ENCODE peak calls at places on chromosomes 7 and 10, in seven cellular contexts. R, F, V, W, S, G and N are unnamed samples.

GRCh38 chr7:78296689-78297371 is 498.3 kb downstream of the PHTF2 start:
- DNase-seq in R (no peak), F (peak), V (no peak), W (no peak), S (no peak), G (no peak), N (peak)

GRCh38 chr7:81233208-81233940 is 314.5 kb upstream of the SEMA3C start:
- DNase-seq in R (no peak), F (no peak), V (no peak), W (no peak), S (no peak), G (no peak), N (no peak)

GRCh38 chr7:25951414-25952276 is 200.4 kb upstream of the NFE2L3 start:
- DNase-seq in R (peak), F (peak), V (no peak), W (peak), S (no peak), G (no peak), N (peak)

GRCh38 chr10:34432589-34432988 is 382.5 kb downstream of the PARD3 start:
- DNase-seq in R (no peak), F (no peak), V (no peak), W (no peak), S (no peak), G (no peak), N (no peak)

GRCh38 chr7:129136887-129137647 is 7.4 kb upstream of the TSPAN33 start:
- DNase-seq in R (peak), F (no peak), V (no peak), W (no peak), S (peak), G (peak), N (no peak)

GRCh38 chr10:24862586-24862985 is 89.8 kb downstream of the PRTFDC1 start:
- DNase-seq in R (no peak), F (no peak), V (no peak), W (no peak), S (no peak), G (no peak), N (no peak)

GRCh38 chr10:132590752-132591121 is 53.1 kb downstream of the INPP5A start:
- DNase-seq in R (no peak), F (no peak), V (no peak), W (no peak), S (no peak), G (no peak), N (no peak)

GRCh38 chr7:150716368-150716767 is at the start of gene GIMAP1:
- DNase-seq in R (peak), F (no peak), V (no peak), W (no peak), S (no peak), G (peak), N (no peak)

GRCh38 chr7:155819186-155819585 is 6.9 kb upstream of the SHH start:
- DNase-seq in R (no peak), F (no peak), V (no peak), W (no peak), S (no peak), G (no peak), N (no peak)

GRCh38 chr10:8489823-8490222 is 435.3 kb downstream of the GATA3 start:
- DNase-seq in R (no peak), F (no peak), V (no peak), W (no peak), S (no peak), G (no peak), N (no peak)

GRCh38 chr7:106848851-106849442 is 16.1 kb upstream of the PIK3CG start:
- DNase-seq in R (no peak), F (no peak), V (peak), W (no peak), S (no peak), G (no peak), N (no peak)

GRCh38 chr7:34237493-34237849 is 332.1 kb downstream of the BMPER start:
- DNase-seq in R (no peak), F (no peak), V (no peak), W (no peak), S (no peak), G (no peak), N (no peak)

GRCh38 chr7:117873056-117873932 is at the start of gene CTTNBP2:
- DNase-seq in R (peak), F (peak), V (peak), W (peak), S (peak), G (peak), N (no peak)

GRCh38 chr7:130070900-130071622 is 727 bp downstream of the KLHDC10 start:
- DNase-seq in R (no peak), F (no peak), V (no peak), W (no peak), S (no peak), G (no peak), N (peak)

GRCh38 chr10:132708441-132708840 is 77.5 kb downstream of the NKX6-2 start:
- DNase-seq in R (no peak), F (no peak), V (no peak), W (no peak), S (no peak), G (peak), N (no peak)

GRCh38 chr7:67341153-67341768 is 344.6 kb downstream of the TYW1 start:
- DNase-seq in R (no peak), F (no peak), V (no peak), W (no peak), S (no peak), G (no peak), N (no peak)

GRCh38 chr10:101290415-101290814 is 61.2 kb upstream of the LBX1 start:
- DNase-seq in R (no peak), F (no peak), V (no peak), W (no peak), S (no peak), G (no peak), N (no peak)

GRCh38 chr7:147412782-147413186 is 1177.8 kb upstream of the C7orf33 start:
- DNase-seq in R (no peak), F (no peak), V (peak), W (no peak), S (no peak), G (no peak), N (no peak)

GRCh38 chr10:43284341-43284910 is 17.6 kb upstream of the RASGEF1A start:
- DNase-seq in R (no peak), F (no peak), V (no peak), W (no peak), S (no peak), G (no peak), N (no peak)

GRCh38 chr10:90743291-90743690 is 114.5 kb downstream of the HTR7 start:
- DNase-seq in R (no peak), F (no peak), V (no peak), W (no peak), S (no peak), G (no peak), N (no peak)

GRCh38 chr10:102408728-102409603 is 9.6 kb downstream of the PSD start:
- DNase-seq in R (peak), F (no peak), V (no peak), W (no peak), S (peak), G (no peak), N (no peak)

GRCh38 chr10:103168436-103168835 is 24.6 kb downstream of the NT5C2 start:
- DNase-seq in R (no peak), F (no peak), V (peak), W (no peak), S (no peak), G (no peak), N (no peak)

GRCh38 chr7:106153891-106154449 is 41.9 kb upstream of the SYPL1 start:
- DNase-seq in R (peak), F (peak), V (peak), W (peak), S (peak), G (peak), N (peak)

GRCh38 chr7:78323118-78323517 is 524.5 kb downstream of the PHTF2 start:
- DNase-seq in R (no peak), F (no peak), V (no peak), W (no peak), S (no peak), G (no peak), N (no peak)

GRCh38 chr10:117458571-117458970 is 83.3 kb upstream of the PDZD8 start:
- DNase-seq in R (no peak), F (no peak), V (no peak), W (no peak), S (no peak), G (no peak), N (no peak)

GRCh38 chr7:154794147-154794780 is 208.7 kb downstream of the PAXIP1 start:
- DNase-seq in R (peak), F (no peak), V (no peak), W (peak), S (peak), G (no peak), N (no peak)

GRCh38 chr10:80454526-80455460 is 683 bp downstream of the TSPAN14 start:
- DNase-seq in R (peak), F (no peak), V (no peak), W (no peak), S (peak), G (no peak), N (no peak)

GRCh38 chr7:22569586-22570321 is 69.8 kb upstream of the STEAP1B start:
- DNase-seq in R (no peak), F (no peak), V (no peak), W (no peak), S (no peak), G (peak), N (no peak)

GRCh38 chr10:100370976-100371706 is 24.1 kb downstream of the SCD start:
- DNase-seq in R (peak), F (no peak), V (peak), W (peak), S (no peak), G (peak), N (no peak)

GRCh38 chr7:20439786-20440185 is 109.1 kb downstream of the ITGB8 start:
- DNase-seq in R (no peak), F (no peak), V (no peak), W (no peak), S (no peak), G (no peak), N (no peak)

GRCh38 chr10:36455481-36456119 is 669.8 kb upstream of the ANKRD30A start:
- DNase-seq in R (no peak), F (no peak), V (peak), W (no peak), S (no peak), G (no peak), N (no peak)

GRCh38 chr10:47255033-47255813 is 44.8 kb upstream of the GDF10 start:
- DNase-seq in R (no peak), F (no peak), V (no peak), W (no peak), S (no peak), G (no peak), N (no peak)

GRCh38 chr10:64682043-64682442 is 1160.8 kb downstream of the REEP3 start:
- DNase-seq in R (no peak), F (no peak), V (no peak), W (no peak), S (no peak), G (no peak), N (no peak)

GRCh38 chr7:44987996-44988395 is 9.2 kb upstream of the MYO1G start:
- DNase-seq in R (no peak), F (no peak), V (no peak), W (no peak), S (no peak), G (no peak), N (no peak)

GRCh38 chr7:68964060-68964459 is 634.2 kb upstream of the AUTS2 start:
- DNase-seq in R (no peak), F (no peak), V (no peak), W (no peak), S (no peak), G (no peak), N (no peak)

GRCh38 chr7:81430150-81430549 is 339.7 kb downstream of the HGF start:
- DNase-seq in R (no peak), F (no peak), V (peak), W (peak), S (no peak), G (no peak), N (no peak)

GRCh38 chr7:100190059-100190711 is 12.5 kb downstream of the STAG3 start:
- DNase-seq in R (peak), F (no peak), V (peak), W (no peak), S (no peak), G (peak), N (no peak)